ENCODE peak calls at places on chromosomes 4 and X, in five cellular contexts. One of them, this sample, is unnamed.
A peak's percentile ranks its signal among the peaks of the same experiment; 100 is the strongest.

GRCh38 chr4:90093526-90093925 is 33.7 kb upstream of the CCSER1 start:
- DNase-seq in H1: no peak
- DNase-seq in skeletal muscle cell: no peak
- DNase-seq in BE2C: no peak
- DNase-seq in effector memory CD8-positive, alpha-beta T cell: no peak
- DNase-seq in this sample: no peak

GRCh38 chr4:47731182-47731581 is 106.7 kb downstream of the CORIN start:
- DNase-seq in H1: no peak
- DNase-seq in skeletal muscle cell: no peak
- DNase-seq in BE2C: no peak
- DNase-seq in effector memory CD8-positive, alpha-beta T cell: no peak
- DNase-seq in this sample: no peak

GRCh38 chrX:31609130-31609529 is 537.3 kb upstream of the FTHL17 start:
- DNase-seq in H1: no peak
- DNase-seq in skeletal muscle cell: peak; percentile 84
- DNase-seq in BE2C: no peak
- DNase-seq in effector memory CD8-positive, alpha-beta T cell: no peak
- DNase-seq in this sample: no peak

GRCh38 chr4:40193578-40193977 is 3.3 kb upstream of the RHOH start:
- DNase-seq in H1: no peak
- DNase-seq in skeletal muscle cell: no peak
- DNase-seq in BE2C: no peak
- DNase-seq in effector memory CD8-positive, alpha-beta T cell: no peak
- DNase-seq in this sample: no peak

GRCh38 chrX:66914082-66914481 is 275.2 kb upstream of the EDA2R start:
- DNase-seq in H1: no peak
- DNase-seq in skeletal muscle cell: no peak
- DNase-seq in BE2C: no peak
- DNase-seq in effector memory CD8-positive, alpha-beta T cell: no peak
- DNase-seq in this sample: no peak

GRCh38 chr4:112704991-112705845 is 68.3 kb downstream of the LARP7 start:
- DNase-seq in H1: peak; percentile 19
- DNase-seq in skeletal muscle cell: peak; percentile 30
- DNase-seq in BE2C: peak; percentile 68
- DNase-seq in effector memory CD8-positive, alpha-beta T cell: no peak
- DNase-seq in this sample: no peak

GRCh38 chr4:148007303-148007702 is 275.4 kb downstream of the ARHGAP10 start:
- DNase-seq in H1: no peak
- DNase-seq in skeletal muscle cell: peak; percentile 97
- DNase-seq in BE2C: no peak
- DNase-seq in effector memory CD8-positive, alpha-beta T cell: no peak
- DNase-seq in this sample: no peak

GRCh38 chr4:165170819-165171218 is 36.5 kb upstream of the KLHL2 start:
- DNase-seq in H1: no peak
- DNase-seq in skeletal muscle cell: no peak
- DNase-seq in BE2C: no peak
- DNase-seq in effector memory CD8-positive, alpha-beta T cell: no peak
- DNase-seq in this sample: no peak

GRCh38 chrX:139877710-139878414 is 55.0 kb downstream of the ATP11C start:
- DNase-seq in H1: no peak
- DNase-seq in skeletal muscle cell: no peak
- DNase-seq in BE2C: no peak
- DNase-seq in effector memory CD8-positive, alpha-beta T cell: no peak
- DNase-seq in this sample: no peak

GRCh38 chr4:112282860-112283667 is 2.6 kb downstream of the TIFA start:
- DNase-seq in H1: no peak
- DNase-seq in skeletal muscle cell: no peak
- DNase-seq in BE2C: no peak
- DNase-seq in effector memory CD8-positive, alpha-beta T cell: no peak
- DNase-seq in this sample: no peak

GRCh38 chrX:148134578-148134977 is 153.4 kb downstream of the FMR1NB start:
- DNase-seq in H1: no peak
- DNase-seq in skeletal muscle cell: no peak
- DNase-seq in BE2C: no peak
- DNase-seq in effector memory CD8-positive, alpha-beta T cell: no peak
- DNase-seq in this sample: no peak

GRCh38 chr4:10020871-10021676 is at the start of gene SLC2A9:
- DNase-seq in H1: no peak
- DNase-seq in skeletal muscle cell: no peak
- DNase-seq in BE2C: no peak
- DNase-seq in effector memory CD8-positive, alpha-beta T cell: no peak
- DNase-seq in this sample: no peak

This sample was measured in CD4-positive, alpha-beta memory T cell.